ENCODE peak calls at places on chromosomes 2 and 18, in nine cellular contexts. One of them, this sample, is unnamed.

GRCh38 chr2:46334389-46335345 is 37.5 kb downstream of the EPAS1 start:
- DNase-seq in tibial artery: no peak
- DNase-seq in A549: no peak
- DNase-seq in foreskin fibroblast: peak; percentile 97
- DNase-seq in adrenal gland: peak; percentile 53
- DNase-seq in NB4: no peak
- DNase-seq in glutamatergic neuron: no peak
- DNase-seq in AG09319: peak; percentile 84
- DNase-seq in heart right ventricle: no peak
- DNase-seq in this sample: no peak

GRCh38 chr2:62536873-62537547 is 31.0 kb upstream of the TMEM17 start:
- DNase-seq in AG09319: no peak
- DNase-seq in adrenal gland: no peak
- DNase-seq in foreskin fibroblast: no peak
- DNase-seq in A549: no peak
- DNase-seq in NB4: no peak
- DNase-seq in glutamatergic neuron: no peak
- DNase-seq in heart right ventricle: no peak
- DNase-seq in tibial artery: no peak
- DNase-seq in this sample: no peak

GRCh38 chr2:165563468-165564225 is 94.1 kb downstream of the CSRNP3 start:
- DNase-seq in glutamatergic neuron: no peak
- DNase-seq in AG09319: no peak
- DNase-seq in A549: peak; percentile 12
- DNase-seq in foreskin fibroblast: no peak
- DNase-seq in tibial artery: no peak
- DNase-seq in heart right ventricle: no peak
- DNase-seq in adrenal gland: no peak
- DNase-seq in NB4: peak; percentile 25
- DNase-seq in this sample: no peak

GRCh38 chr18:71598374-71598773 is 945.8 kb downstream of the CBLN2 start:
- DNase-seq in A549: no peak
- DNase-seq in tibial artery: no peak
- DNase-seq in AG09319: no peak
- DNase-seq in NB4: no peak
- DNase-seq in foreskin fibroblast: peak; percentile 6
- DNase-seq in glutamatergic neuron: no peak
- DNase-seq in heart right ventricle: no peak
- DNase-seq in adrenal gland: no peak
- DNase-seq in this sample: no peak

GRCh38 chr2:236657801-236658200 is 88.2 kb downstream of the ACKR3 start:
- DNase-seq in foreskin fibroblast: no peak
- DNase-seq in NB4: no peak
- DNase-seq in A549: no peak
- DNase-seq in AG09319: no peak
- DNase-seq in heart right ventricle: no peak
- DNase-seq in glutamatergic neuron: no peak
- DNase-seq in adrenal gland: no peak
- DNase-seq in tibial artery: no peak
- DNase-seq in this sample: no peak

GRCh38 chr2:231604685-231605606 is 12.3 kb downstream of the TEX44 start:
- DNase-seq in A549: peak; percentile 98
- DNase-seq in tibial artery: peak; percentile 99
- DNase-seq in AG09319: peak; percentile 96
- DNase-seq in glutamatergic neuron: peak; percentile 99
- DNase-seq in adrenal gland: peak; percentile 100
- DNase-seq in foreskin fibroblast: peak; percentile 99
- DNase-seq in heart right ventricle: peak; percentile 100
- DNase-seq in NB4: peak; percentile 94
- DNase-seq in this sample: peak; percentile 98

GRCh38 chr2:119681196-119681867 is 2.3 kb downstream of the TMEM177 start:
- DNase-seq in adrenal gland: peak; percentile 47
- DNase-seq in AG09319: no peak
- DNase-seq in tibial artery: no peak
- DNase-seq in heart right ventricle: no peak
- DNase-seq in foreskin fibroblast: no peak
- DNase-seq in glutamatergic neuron: no peak
- DNase-seq in A549: no peak
- DNase-seq in NB4: no peak
- DNase-seq in this sample: no peak

GRCh38 chr2:105005601-105006000 is 32.3 kb upstream of the MRPS9 start:
- DNase-seq in tibial artery: no peak
- DNase-seq in heart right ventricle: no peak
- DNase-seq in NB4: no peak
- DNase-seq in glutamatergic neuron: no peak
- DNase-seq in adrenal gland: no peak
- DNase-seq in foreskin fibroblast: no peak
- DNase-seq in AG09319: no peak
- DNase-seq in A549: no peak
- DNase-seq in this sample: no peak

GRCh38 chr2:183543731-183544130 is 419.5 kb downstream of the NUP35 start:
- DNase-seq in glutamatergic neuron: no peak
- DNase-seq in tibial artery: no peak
- DNase-seq in A549: no peak
- DNase-seq in NB4: no peak
- DNase-seq in AG09319: no peak
- DNase-seq in foreskin fibroblast: no peak
- DNase-seq in adrenal gland: no peak
- DNase-seq in heart right ventricle: no peak
- DNase-seq in this sample: no peak

GRCh38 chr18:29174891-29175290 is 998.0 kb upstream of the CDH2 start:
- DNase-seq in AG09319: no peak
- DNase-seq in foreskin fibroblast: no peak
- DNase-seq in adrenal gland: no peak
- DNase-seq in tibial artery: no peak
- DNase-seq in A549: no peak
- DNase-seq in heart right ventricle: no peak
- DNase-seq in glutamatergic neuron: no peak
- DNase-seq in NB4: no peak
- DNase-seq in this sample: no peak

GRCh38 chr2:70019096-70019495 is 57.7 kb upstream of the ASPRV1 start:
- DNase-seq in tibial artery: no peak
- DNase-seq in adrenal gland: no peak
- DNase-seq in foreskin fibroblast: no peak
- DNase-seq in glutamatergic neuron: no peak
- DNase-seq in AG09319: no peak
- DNase-seq in heart right ventricle: no peak
- DNase-seq in A549: no peak
- DNase-seq in NB4: no peak
- DNase-seq in this sample: no peak

GRCh38 chr18:67509711-67510110 is 6.8 kb downstream of the DSEL start:
- DNase-seq in heart right ventricle: no peak
- DNase-seq in NB4: no peak
- DNase-seq in A549: no peak
- DNase-seq in glutamatergic neuron: no peak
- DNase-seq in tibial artery: no peak
- DNase-seq in foreskin fibroblast: peak; percentile 85
- DNase-seq in adrenal gland: no peak
- DNase-seq in AG09319: no peak
- DNase-seq in this sample: no peak

GRCh38 chr18:55266981-55267380 is 307.7 kb upstream of the CCDC68 start:
- DNase-seq in foreskin fibroblast: peak; percentile 83
- DNase-seq in AG09319: peak; percentile 48
- DNase-seq in adrenal gland: no peak
- DNase-seq in glutamatergic neuron: no peak
- DNase-seq in NB4: no peak
- DNase-seq in tibial artery: no peak
- DNase-seq in A549: no peak
- DNase-seq in heart right ventricle: no peak
- DNase-seq in this sample: no peak

GRCh38 chr2:232838406-232838874 is 31.6 kb upstream of the SNORC start:
- DNase-seq in foreskin fibroblast: peak; percentile 14
- DNase-seq in tibial artery: no peak
- DNase-seq in glutamatergic neuron: no peak
- DNase-seq in AG09319: no peak
- DNase-seq in NB4: peak; percentile 90
- DNase-seq in A549: peak; percentile 13
- DNase-seq in heart right ventricle: no peak
- DNase-seq in adrenal gland: no peak
- DNase-seq in this sample: no peak

GRCh38 chr18:7146067-7146466 is 28.5 kb upstream of the LAMA1 start:
- DNase-seq in tibial artery: no peak
- DNase-seq in NB4: no peak
- DNase-seq in foreskin fibroblast: no peak
- DNase-seq in glutamatergic neuron: no peak
- DNase-seq in AG09319: no peak
- DNase-seq in adrenal gland: no peak
- DNase-seq in heart right ventricle: no peak
- DNase-seq in A549: no peak
- DNase-seq in this sample: no peak

GRCh38 chr2:238895901-238896600 is 48.2 kb downstream of the TWIST2 start:
- DNase-seq in tibial artery: peak; percentile 82
- DNase-seq in A549: no peak
- DNase-seq in heart right ventricle: peak; percentile 71
- DNase-seq in NB4: no peak
- DNase-seq in adrenal gland: peak; percentile 67
- DNase-seq in AG09319: peak; percentile 86
- DNase-seq in glutamatergic neuron: no peak
- DNase-seq in foreskin fibroblast: peak; percentile 98
- DNase-seq in this sample: no peak

DNA sequence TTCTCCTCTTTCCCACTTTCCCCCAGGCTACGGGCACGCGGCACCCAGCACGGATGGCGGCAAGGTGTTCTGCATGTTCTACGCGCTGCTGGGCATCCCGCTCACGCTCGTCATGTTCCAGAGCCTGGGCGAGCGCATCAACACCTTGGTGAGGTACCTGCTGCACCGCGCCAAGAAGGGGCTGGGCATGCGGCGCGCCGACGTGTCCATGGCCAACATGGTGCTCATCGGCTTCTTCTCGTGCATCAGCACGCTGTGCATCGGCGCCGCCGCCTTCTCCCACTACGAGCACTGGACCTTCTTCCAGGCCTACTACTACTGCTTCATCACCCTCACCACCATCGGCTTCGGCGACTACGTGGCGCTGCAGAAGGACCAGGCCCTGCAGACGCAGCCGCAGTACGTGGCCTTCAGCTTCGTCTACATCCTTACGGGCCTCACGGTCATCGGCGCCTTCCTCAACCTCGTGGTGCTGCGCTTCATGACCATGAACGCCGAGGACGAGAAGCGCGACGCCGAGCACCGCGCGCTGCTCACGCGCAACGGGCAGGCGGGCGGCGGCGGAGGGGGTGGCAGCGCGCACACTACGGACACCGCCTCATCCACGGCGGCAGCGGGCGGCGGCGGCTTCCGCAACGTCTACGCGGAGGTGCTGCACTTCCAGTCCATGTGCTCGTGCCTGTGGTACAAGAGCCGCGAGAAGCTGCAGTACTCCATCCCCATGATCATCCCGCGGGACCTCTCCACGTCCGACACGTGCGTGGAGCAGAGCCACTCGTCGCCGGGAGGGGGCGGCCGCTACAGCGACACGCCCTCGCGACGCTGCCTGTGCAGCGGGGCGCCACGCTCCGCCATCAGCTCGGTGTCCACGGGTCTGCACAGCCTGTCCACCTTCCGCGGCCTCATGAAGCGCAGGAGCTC is 35.4 kb downstream of the KCNK3 start:
- DNase-seq in foreskin fibroblast: peak; percentile 49
- DNase-seq in A549: no peak
- DNase-seq in tibial artery: no peak
- DNase-seq in adrenal gland: no peak
- DNase-seq in NB4: no peak
- DNase-seq in glutamatergic neuron: no peak
- DNase-seq in AG09319: no peak
- DNase-seq in heart right ventricle: no peak
- DNase-seq in this sample: no peak
- TF ChIP-seq CTCF in foreskin fibroblast: peak; percentile 31
- TF ChIP-seq CTCF in A549: no peak
- TF ChIP-seq CTCF in tibial artery: no peak
- TF ChIP-seq CTCF in adrenal gland: no peak
- TF ChIP-seq CTCF in NB4: no peak
- TF ChIP-seq CTCF in glutamatergic neuron: no peak
- TF ChIP-seq CTCF in AG09319: peak; percentile 37
- TF ChIP-seq CTCF in heart right ventricle: peak; percentile 38
- TF ChIP-seq CTCF in this sample: no peak

GRCh38 chr2:204026294-204026693 is 89.7 kb downstream of the ICOS start:
- DNase-seq in foreskin fibroblast: no peak
- DNase-seq in adrenal gland: no peak
- DNase-seq in glutamatergic neuron: no peak
- DNase-seq in AG09319: no peak
- DNase-seq in heart right ventricle: no peak
- DNase-seq in A549: no peak
- DNase-seq in tibial artery: no peak
- DNase-seq in NB4: no peak
- DNase-seq in this sample: no peak

GRCh38 chr2:204022550-204022949 is 86.0 kb downstream of the ICOS start:
- DNase-seq in A549: no peak
- DNase-seq in foreskin fibroblast: no peak
- DNase-seq in NB4: no peak
- DNase-seq in tibial artery: no peak
- DNase-seq in AG09319: no peak
- DNase-seq in glutamatergic neuron: no peak
- DNase-seq in adrenal gland: no peak
- DNase-seq in heart right ventricle: no peak
- DNase-seq in this sample: no peak

GRCh38 chr2:204023088-204023487 is 86.5 kb downstream of the ICOS start:
- DNase-seq in foreskin fibroblast: no peak
- DNase-seq in tibial artery: no peak
- DNase-seq in A549: no peak
- DNase-seq in heart right ventricle: no peak
- DNase-seq in AG09319: no peak
- DNase-seq in adrenal gland: no peak
- DNase-seq in glutamatergic neuron: no peak
- DNase-seq in NB4: no peak
- DNase-seq in this sample: no peak

GRCh38 chr2:204024906-204025475 is 88.4 kb downstream of the ICOS start:
- DNase-seq in AG09319: no peak
- DNase-seq in heart right ventricle: no peak
- DNase-seq in A549: no peak
- DNase-seq in glutamatergic neuron: no peak
- DNase-seq in adrenal gland: no peak
- DNase-seq in NB4: no peak
- DNase-seq in foreskin fibroblast: no peak
- DNase-seq in tibial artery: no peak
- DNase-seq in this sample: no peak

GRCh38 chr2:204024503-204024902 is 87.9 kb downstream of the ICOS start:
- DNase-seq in tibial artery: peak; percentile 27
- DNase-seq in adrenal gland: peak; percentile 54
- DNase-seq in heart right ventricle: no peak
- DNase-seq in NB4: peak; percentile 35
- DNase-seq in foreskin fibroblast: peak; percentile 52
- DNase-seq in glutamatergic neuron: peak; percentile 21
- DNase-seq in A549: peak; percentile 32
- DNase-seq in AG09319: no peak
- DNase-seq in this sample: peak; percentile 40
- TF ChIP-seq CTCF in tibial artery: peak; percentile 78
- TF ChIP-seq CTCF in adrenal gland: peak; percentile 45
- TF ChIP-seq CTCF in heart right ventricle: peak; percentile 58
- TF ChIP-seq CTCF in NB4: peak; percentile 37
- TF ChIP-seq CTCF in foreskin fibroblast: peak; percentile 61
- TF ChIP-seq CTCF in glutamatergic neuron: peak; percentile 37
- TF ChIP-seq CTCF in A549: peak; percentile 63
- TF ChIP-seq CTCF in AG09319: peak; percentile 60
- TF ChIP-seq CTCF in this sample: peak; percentile 10

GRCh38 chr2:237743561-237744269 is 54.9 kb upstream of the RBM44 start:
- DNase-seq in A549: no peak
- DNase-seq in tibial artery: no peak
- DNase-seq in heart right ventricle: no peak
- DNase-seq in adrenal gland: peak; percentile 72
- DNase-seq in AG09319: no peak
- DNase-seq in glutamatergic neuron: no peak
- DNase-seq in NB4: no peak
- DNase-seq in foreskin fibroblast: peak; percentile 35
- DNase-seq in this sample: no peak
- TF ChIP-seq CTCF in A549: no peak
- TF ChIP-seq CTCF in tibial artery: no peak
- TF ChIP-seq CTCF in heart right ventricle: peak; percentile 8
- TF ChIP-seq CTCF in adrenal gland: peak; percentile 12
- TF ChIP-seq CTCF in AG09319: no peak
- TF ChIP-seq CTCF in glutamatergic neuron: peak; percentile 11
- TF ChIP-seq CTCF in NB4: no peak
- TF ChIP-seq CTCF in foreskin fibroblast: peak; percentile 2
- TF ChIP-seq CTCF in this sample: no peak

GRCh38 chr2:161115205-161115604 is 45.0 kb upstream of the TANK start:
- DNase-seq in heart right ventricle: no peak
- DNase-seq in tibial artery: no peak
- DNase-seq in foreskin fibroblast: no peak
- DNase-seq in AG09319: no peak
- DNase-seq in glutamatergic neuron: no peak
- DNase-seq in adrenal gland: no peak
- DNase-seq in NB4: no peak
- DNase-seq in A549: no peak
- DNase-seq in this sample: no peak
- TF ChIP-seq CTCF in heart right ventricle: no peak
- TF ChIP-seq CTCF in tibial artery: no peak
- TF ChIP-seq CTCF in foreskin fibroblast: no peak
- TF ChIP-seq CTCF in AG09319: no peak
- TF ChIP-seq CTCF in glutamatergic neuron: no peak
- TF ChIP-seq CTCF in adrenal gland: no peak
- TF ChIP-seq CTCF in NB4: no peak
- TF ChIP-seq CTCF in A549: no peak
- TF ChIP-seq CTCF in this sample: no peak

This sample was measured in endothelial cell.